ENCODE peak calls at places on chromosomes 5 and 9, in six cellular contexts. One of them, this sample, is unnamed.

GRCh38 chr5:120539471-120539870 is 75.4 kb downstream of the PRR16 start:
- DNase-seq in SK-N-SH: no peak
- DNase-seq in H1: no peak
- DNase-seq in K562: no peak
- DNase-seq in GM12878: no peak
- DNase-seq in HepG2: no peak
- DNase-seq in this sample: no peak

GRCh38 chr9:31137850-31138160 is 1246.6 kb upstream of the ACO1 start:
- DNase-seq in SK-N-SH: no peak
- DNase-seq in H1: no peak
- DNase-seq in K562: no peak
- DNase-seq in GM12878: no peak
- DNase-seq in HepG2: no peak
- DNase-seq in this sample: no peak

GRCh38 chr5:172223901-172224873 is 30.2 kb downstream of the EFCAB9 start:
- DNase-seq in SK-N-SH: no peak
- DNase-seq in H1: no peak
- DNase-seq in K562: no peak
- DNase-seq in GM12878: peak
- DNase-seq in HepG2: no peak
- DNase-seq in this sample: no peak

GRCh38 chr5:131671409-131671808 is 36.4 kb upstream of the RAPGEF6 start:
- DNase-seq in SK-N-SH: no peak
- DNase-seq in H1: no peak
- DNase-seq in K562: no peak
- DNase-seq in GM12878: peak
- DNase-seq in HepG2: no peak
- DNase-seq in this sample: no peak

GRCh38 chr9:127119319-127119709 is 3.1 kb downstream of the ANGPTL2 start:
- DNase-seq in SK-N-SH: no peak
- DNase-seq in H1: no peak
- DNase-seq in K562: no peak
- DNase-seq in GM12878: no peak
- DNase-seq in HepG2: no peak
- DNase-seq in this sample: no peak

GRCh38 chr9:130871395-130872057 is 25.1 kb downstream of the QRFP start:
- DNase-seq in SK-N-SH: no peak
- DNase-seq in H1: no peak
- DNase-seq in K562: no peak
- DNase-seq in GM12878: no peak
- DNase-seq in HepG2: no peak
- DNase-seq in this sample: no peak

GRCh38 chr5:5298068-5298633 is 124.3 kb upstream of the ICE1 start:
- DNase-seq in SK-N-SH: no peak
- DNase-seq in H1: no peak
- DNase-seq in K562: no peak
- DNase-seq in GM12878: no peak
- DNase-seq in HepG2: peak
- DNase-seq in this sample: no peak

GRCh38 chr5:9056046-9056445 is 489.8 kb downstream of the SEMA5A start:
- DNase-seq in SK-N-SH: no peak
- DNase-seq in H1: no peak
- DNase-seq in K562: no peak
- DNase-seq in GM12878: no peak
- DNase-seq in HepG2: no peak
- DNase-seq in this sample: no peak

GRCh38 chr5:13944564-13945195 is at the start of gene DNAH5:
- DNase-seq in SK-N-SH: no peak
- DNase-seq in H1: no peak
- DNase-seq in K562: no peak
- DNase-seq in GM12878: no peak
- DNase-seq in HepG2: no peak
- DNase-seq in this sample: no peak

GRCh38 chr5:51225671-51226419 is 157.4 kb upstream of the ISL1 start:
- DNase-seq in SK-N-SH: no peak
- DNase-seq in H1: no peak
- DNase-seq in K562: no peak
- DNase-seq in GM12878: no peak
- DNase-seq in HepG2: no peak
- DNase-seq in this sample: no peak

GRCh38 chr5:131939690-131940345 is 5.6 kb downstream of the MEIKIN start:
- DNase-seq in SK-N-SH: no peak
- DNase-seq in H1: no peak
- DNase-seq in K562: no peak
- DNase-seq in GM12878: no peak
- DNase-seq in HepG2: no peak
- DNase-seq in this sample: no peak

GRCh38 chr5:146238973-146239372 is 35.6 kb downstream of the RBM27 start:
- DNase-seq in SK-N-SH: no peak
- DNase-seq in H1: no peak
- DNase-seq in K562: no peak
- DNase-seq in GM12878: no peak
- DNase-seq in HepG2: no peak
- DNase-seq in this sample: no peak

GRCh38 chr9:130199605-130200004 is 27.4 kb downstream of the NCS1 start:
- DNase-seq in SK-N-SH: no peak
- DNase-seq in H1: no peak
- DNase-seq in K562: no peak
- DNase-seq in GM12878: no peak
- DNase-seq in HepG2: no peak
- DNase-seq in this sample: no peak

GRCh38 chr5:27191786-27192505 is 153.6 kb upstream of the CDH9 start:
- DNase-seq in SK-N-SH: no peak
- DNase-seq in H1: no peak
- DNase-seq in K562: no peak
- DNase-seq in GM12878: no peak
- DNase-seq in HepG2: no peak
- DNase-seq in this sample: no peak

GRCh38 chr9:133793471-133793870 is 55.3 kb upstream of the SARDH start:
- DNase-seq in SK-N-SH: no peak
- DNase-seq in H1: no peak
- DNase-seq in K562: no peak
- DNase-seq in GM12878: no peak
- DNase-seq in HepG2: no peak
- DNase-seq in this sample: no peak

GRCh38 chr9:79213417-79214125 is 358.2 kb upstream of the TLE4 start:
- DNase-seq in SK-N-SH: no peak
- DNase-seq in H1: no peak
- DNase-seq in K562: no peak
- DNase-seq in GM12878: no peak
- DNase-seq in HepG2: no peak
- DNase-seq in this sample: no peak

GRCh38 chr9:88747768-88748167 is 212.8 kb downstream of the NXNL2 start:
- DNase-seq in SK-N-SH: no peak
- DNase-seq in H1: no peak
- DNase-seq in K562: peak
- DNase-seq in GM12878: no peak
- DNase-seq in HepG2: no peak
- DNase-seq in this sample: no peak

GRCh38 chr9:3043369-3043768 is 199.5 kb upstream of the PUM3 start:
- DNase-seq in SK-N-SH: no peak
- DNase-seq in H1: no peak
- DNase-seq in K562: no peak
- DNase-seq in GM12878: no peak
- DNase-seq in HepG2: no peak
- DNase-seq in this sample: no peak

GRCh38 chr5:139100825-139101224 is 97.3 kb downstream of the SIL1 start:
- DNase-seq in SK-N-SH: no peak
- DNase-seq in H1: no peak
- DNase-seq in K562: peak
- DNase-seq in GM12878: no peak
- DNase-seq in HepG2: no peak
- DNase-seq in this sample: peak

GRCh38 chr9:128055222-128056040 is 11.7 kb downstream of the NAIF1 start:
- DNase-seq in SK-N-SH: no peak
- DNase-seq in H1: no peak
- DNase-seq in K562: no peak
- DNase-seq in GM12878: no peak
- DNase-seq in HepG2: no peak
- DNase-seq in this sample: no peak

GRCh38 chr9:35057271-35057620 is 15.2 kb downstream of the VCP start:
- DNase-seq in SK-N-SH: no peak
- DNase-seq in H1: no peak
- DNase-seq in K562: no peak
- DNase-seq in GM12878: no peak
- DNase-seq in HepG2: no peak
- DNase-seq in this sample: no peak

GRCh38 chr5:176535101-176535654 is 2.0 kb downstream of the RNF44 start:
- DNase-seq in SK-N-SH: no peak
- DNase-seq in H1: no peak
- DNase-seq in K562: no peak
- DNase-seq in GM12878: peak
- DNase-seq in HepG2: no peak
- DNase-seq in this sample: no peak

GRCh38 chr5:167720201-167720600 is 571.2 kb upstream of the WWC1 start:
- DNase-seq in SK-N-SH: no peak
- DNase-seq in H1: no peak
- DNase-seq in K562: no peak
- DNase-seq in GM12878: no peak
- DNase-seq in HepG2: no peak
- DNase-seq in this sample: no peak

GRCh38 chr9:132982508-132982907 is 4.0 kb downstream of the GFI1B start:
- DNase-seq in SK-N-SH: no peak
- DNase-seq in H1: no peak
- DNase-seq in K562: peak
- DNase-seq in GM12878: no peak
- DNase-seq in HepG2: no peak
- DNase-seq in this sample: no peak

GRCh38 chr9:71233646-71234045 is 112.2 kb upstream of the TRPM3 start:
- DNase-seq in SK-N-SH: no peak
- DNase-seq in H1: no peak
- DNase-seq in K562: no peak
- DNase-seq in GM12878: no peak
- DNase-seq in HepG2: no peak
- DNase-seq in this sample: no peak

GRCh38 chr5:16065810-16066209 is 113.8 kb downstream of the MARCHF11 start:
- DNase-seq in SK-N-SH: no peak
- DNase-seq in H1: no peak
- DNase-seq in K562: no peak
- DNase-seq in GM12878: no peak
- DNase-seq in HepG2: no peak
- DNase-seq in this sample: no peak

GRCh38 chr9:14221558-14221957 is 92.4 kb downstream of the NFIB start:
- DNase-seq in SK-N-SH: no peak
- DNase-seq in H1: no peak
- DNase-seq in K562: no peak
- DNase-seq in GM12878: no peak
- DNase-seq in HepG2: peak
- DNase-seq in this sample: peak

GRCh38 chr9:85404911-85405580 is 336.7 kb downstream of the AGTPBP1 start:
- DNase-seq in SK-N-SH: no peak
- DNase-seq in H1: no peak
- DNase-seq in K562: no peak
- DNase-seq in GM12878: no peak
- DNase-seq in HepG2: no peak
- DNase-seq in this sample: no peak

GRCh38 chr9:14692536-14692917 is 705 bp downstream of the ZDHHC21 start:
- DNase-seq in SK-N-SH: no peak
- DNase-seq in H1: no peak
- DNase-seq in K562: no peak
- DNase-seq in GM12878: no peak
- DNase-seq in HepG2: peak
- DNase-seq in this sample: no peak

GRCh38 chr9:85554349-85554748 is 187.4 kb downstream of the AGTPBP1 start:
- DNase-seq in SK-N-SH: no peak
- DNase-seq in H1: no peak
- DNase-seq in K562: no peak
- DNase-seq in GM12878: no peak
- DNase-seq in HepG2: no peak
- DNase-seq in this sample: no peak

GRCh38 chr5:13625616-13626198 is 318.8 kb downstream of the DNAH5 start:
- DNase-seq in SK-N-SH: no peak
- DNase-seq in H1: no peak
- DNase-seq in K562: no peak
- DNase-seq in GM12878: no peak
- DNase-seq in HepG2: no peak
- DNase-seq in this sample: no peak

GRCh38 chr9:120894404-120895226 is 17.6 kb upstream of the PHF19 start:
- DNase-seq in SK-N-SH: no peak
- DNase-seq in H1: peak
- DNase-seq in K562: peak
- DNase-seq in GM12878: no peak
- DNase-seq in HepG2: no peak
- DNase-seq in this sample: no peak
- H3K4me2 ChIP-seq in SK-N-SH: no peak
- H3K4me2 ChIP-seq in H1: peak
- H3K4me2 ChIP-seq in K562: no peak
- H3K4me2 ChIP-seq in GM12878: no peak
- H3K4me2 ChIP-seq in HepG2: no peak
- H3K4me2 ChIP-seq in this sample: no peak

GRCh38 chr5:94314507-94315170 is 303.8 kb downstream of the KIAA0825 start:
- DNase-seq in SK-N-SH: no peak
- DNase-seq in H1: no peak
- DNase-seq in K562: no peak
- DNase-seq in GM12878: no peak
- DNase-seq in HepG2: no peak
- DNase-seq in this sample: no peak
- TF ChIP-seq JUND in SK-N-SH: no peak
- TF ChIP-seq JUND in H1: no peak
- TF ChIP-seq JUND in K562: no peak
- TF ChIP-seq JUND in GM12878: no peak
- TF ChIP-seq JUND in HepG2: no peak
- TF ChIP-seq JUND in this sample: no peak

GRCh38 chr9:96020300-96020821 is 144.9 kb downstream of the ERCC6L2 start:
- DNase-seq in SK-N-SH: no peak
- DNase-seq in H1: peak
- DNase-seq in K562: no peak
- DNase-seq in GM12878: no peak
- DNase-seq in HepG2: no peak
- DNase-seq in this sample: no peak
- H3K9ac ChIP-seq in SK-N-SH: no peak
- H3K9ac ChIP-seq in H1: no peak
- H3K9ac ChIP-seq in K562: no peak
- H3K9ac ChIP-seq in GM12878: no peak
- H3K9ac ChIP-seq in HepG2: no peak
- H3K9ac ChIP-seq in this sample: no peak

DNA sequence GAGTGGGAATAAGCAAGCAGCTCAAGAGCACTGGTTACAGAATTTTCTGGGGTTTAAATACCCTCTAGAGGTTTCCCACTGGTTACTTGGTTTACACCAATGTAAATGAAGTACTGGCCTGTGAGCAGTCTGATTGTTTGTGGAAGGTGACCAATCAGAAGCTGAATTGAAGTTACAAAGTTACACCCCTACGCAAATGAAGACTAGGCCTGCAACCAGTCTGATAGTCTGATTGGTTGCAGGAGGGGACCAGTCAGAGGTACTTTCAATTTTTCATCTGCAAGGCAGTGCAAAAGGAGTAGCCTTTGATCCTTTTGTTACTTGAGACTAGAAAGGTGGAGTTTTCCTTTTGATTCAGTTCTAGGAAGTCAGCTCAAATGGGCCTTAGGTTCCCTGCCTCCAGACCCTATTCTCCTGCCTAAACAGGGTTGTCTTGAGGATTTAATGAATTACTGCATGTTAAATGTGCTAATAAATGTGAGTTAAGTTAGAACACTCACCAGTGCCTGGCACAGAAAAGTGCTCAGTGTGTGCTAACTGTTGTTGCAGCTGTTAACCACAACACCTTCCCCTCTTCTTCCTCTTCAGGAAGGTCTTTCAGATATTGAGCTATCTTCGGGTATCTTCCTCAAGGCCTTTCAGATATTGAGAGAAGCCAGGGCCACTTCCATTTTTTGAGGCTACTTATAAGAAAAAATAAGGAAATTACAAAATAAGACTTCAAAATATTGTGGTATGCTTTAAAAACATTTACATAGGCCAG is 32.1 kb upstream of the CLINT1 start:
- DNase-seq in SK-N-SH: no peak
- DNase-seq in H1: no peak
- DNase-seq in K562: peak
- DNase-seq in GM12878: no peak
- DNase-seq in HepG2: no peak
- DNase-seq in this sample: no peak
- H3K4me2 ChIP-seq in SK-N-SH: no peak
- H3K4me2 ChIP-seq in H1: no peak
- H3K4me2 ChIP-seq in K562: no peak
- H3K4me2 ChIP-seq in GM12878: no peak
- H3K4me2 ChIP-seq in HepG2: no peak
- H3K4me2 ChIP-seq in this sample: no peak

This sample was measured in HCT116.